ENCODE peak calls at places on chromosomes 6 and 20, in eight cellular contexts. S is neural progenitor cell, B is MM.1S, L is HCT116, Z is PC-3, T is OCI-LY7, K is SK-N-SH, I is hepatocyte. X is an unnamed sample.

GRCh38 chr6:37041521-37041920 is 36.1 kb downstream of the FGD2 start:
- DNase-seq in S (no peak), B (no peak), L (no peak), Z (no peak), T (no peak), K (no peak), I (no peak), X (no peak)

GRCh38 chr20:57400821-57401564 is 9.8 kb downstream of the RBM38 start:
- DNase-seq in S (no peak), B (peak; percentile 4), L (no peak), Z (no peak), T (peak; percentile 82), K (no peak), I (no peak), X (no peak)

GRCh38 chr6:46734867-46735719 is at the start of gene PLA2G7:
- DNase-seq in S (peak; percentile 74), B (no peak), L (no peak), Z (peak; percentile 69), T (no peak), K (peak; percentile 35), I (peak; percentile 32), X (peak; percentile 40)

GRCh38 chr6:73216859-73217258 is 8.4 kb downstream of the KHDC1L start:
- DNase-seq in S (no peak), B (no peak), L (no peak), Z (no peak), T (no peak), K (no peak), I (no peak), X (no peak)

GRCh38 chr20:16684416-16684815 is 45.4 kb upstream of the SNRPB2 start:
- DNase-seq in S (no peak), B (no peak), L (no peak), Z (no peak), T (no peak), K (no peak), I (no peak), X (no peak)

GRCh38 chr20:46406986-46407670 is 713 bp upstream of the ELMO2 start:
- DNase-seq in S (peak; percentile 42), B (peak; percentile 71), L (peak; percentile 19), Z (peak; percentile 66), T (peak; percentile 27), K (peak; percentile 23), I (peak; percentile 70), X (peak; percentile 70)

GRCh38 chr6:47419621-47420020 is 58.0 kb upstream of the CD2AP start:
- DNase-seq in S (no peak), B (no peak), L (no peak), Z (peak; percentile 88), T (no peak), K (no peak), I (peak; percentile 56), X (peak; percentile 23)

GRCh38 chr6:42104807-42105713 is 37.4 kb downstream of the C6orf132 start:
- DNase-seq in S (no peak), B (no peak), L (no peak), Z (no peak), T (no peak), K (no peak), I (no peak), X (no peak)

GRCh38 chr6:42555477-42556457 is 8.1 kb upstream of the UBR2 start:
- DNase-seq in S (peak; percentile 38), B (peak; percentile 51), L (peak; percentile 33), Z (peak; percentile 47), T (peak; percentile 30), K (no peak), I (peak; percentile 64), X (no peak)

DNA sequence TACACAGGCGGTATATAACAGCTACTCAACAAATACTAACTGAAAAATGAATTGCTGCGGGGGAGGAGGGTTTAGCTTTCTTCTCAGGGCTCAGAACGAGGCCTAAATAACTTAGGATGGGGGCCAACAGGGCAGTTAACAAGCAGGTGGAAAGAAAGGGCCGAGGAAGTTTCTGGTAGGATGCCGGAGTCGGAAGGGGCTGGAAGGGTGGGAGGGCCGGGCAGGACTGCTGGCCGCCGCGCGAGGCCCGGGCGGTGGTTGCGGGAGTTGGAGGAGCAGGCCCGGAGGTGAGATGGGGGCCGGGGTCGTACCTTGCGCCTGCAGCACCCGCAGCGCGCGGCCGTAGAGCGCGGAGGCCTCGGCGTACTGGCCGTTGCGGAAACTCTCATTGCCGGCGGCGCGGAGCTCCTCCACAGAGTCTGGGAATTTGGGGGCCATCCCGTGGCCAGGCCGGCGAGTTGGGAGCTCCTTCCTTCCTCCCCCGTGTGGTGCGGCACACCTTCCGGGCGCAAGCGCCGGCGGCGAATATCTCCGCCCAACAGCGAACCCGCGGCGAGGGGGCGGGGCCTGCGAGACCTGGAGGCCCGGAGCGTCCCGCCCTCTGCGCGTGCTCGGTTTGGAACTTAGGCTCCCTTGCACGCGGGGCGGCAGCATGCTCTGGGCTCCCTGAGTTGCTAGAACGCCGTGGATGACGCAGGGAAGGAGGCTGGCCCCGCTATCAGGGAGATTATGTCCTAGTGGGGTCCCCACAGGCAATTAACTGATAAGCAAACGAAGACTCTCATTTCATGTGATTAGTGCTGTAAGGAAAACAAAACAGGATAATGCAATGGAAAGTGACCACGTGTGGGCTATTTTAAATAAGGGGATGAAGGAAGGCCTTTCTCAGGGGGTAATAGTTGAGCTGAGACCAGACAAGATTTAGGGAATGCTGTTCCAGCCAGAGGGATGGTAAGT is at the start of gene TOMM34:
- DNase-seq in S (peak; percentile 97), B (peak; percentile 97), L (peak; percentile 88), Z (peak; percentile 97), T (peak; percentile 96), K (peak; percentile 98), I (peak; percentile 97), X (peak; percentile 99)
- H2AFZ ChIP-seq in S (no peak within 1 kb of the TSS), B (peak within 1 kb of the TSS; percentile 87), L (no peak within 1 kb of the TSS), Z (peak within 1 kb of the TSS; percentile 60), T (peak within 1 kb of the TSS; percentile 76), K (peak within 1 kb of the TSS; percentile 87), I (peak within 1 kb of the TSS; percentile 46), X (peak within 1 kb of the TSS; percentile 73)

GRCh38 chr6:160227038-160227768 is 31.4 kb downstream of the SLC22A2 start:
- DNase-seq in S (no peak), B (no peak), L (no peak), Z (no peak), T (no peak), K (no peak), I (no peak), X (no peak)
- H3K9me3 ChIP-seq in S (no peaks in the 10 kb centered on the region), B (no peaks in the 10 kb centered on the region), L (no peaks in the 10 kb centered on the region), Z (no peaks in the 10 kb centered on the region), T (no peaks in the 10 kb centered on the region), K (no peaks in the 10 kb centered on the region), I (no peaks in the 10 kb centered on the region), X (no peaks in the 10 kb centered on the region)

DNA sequence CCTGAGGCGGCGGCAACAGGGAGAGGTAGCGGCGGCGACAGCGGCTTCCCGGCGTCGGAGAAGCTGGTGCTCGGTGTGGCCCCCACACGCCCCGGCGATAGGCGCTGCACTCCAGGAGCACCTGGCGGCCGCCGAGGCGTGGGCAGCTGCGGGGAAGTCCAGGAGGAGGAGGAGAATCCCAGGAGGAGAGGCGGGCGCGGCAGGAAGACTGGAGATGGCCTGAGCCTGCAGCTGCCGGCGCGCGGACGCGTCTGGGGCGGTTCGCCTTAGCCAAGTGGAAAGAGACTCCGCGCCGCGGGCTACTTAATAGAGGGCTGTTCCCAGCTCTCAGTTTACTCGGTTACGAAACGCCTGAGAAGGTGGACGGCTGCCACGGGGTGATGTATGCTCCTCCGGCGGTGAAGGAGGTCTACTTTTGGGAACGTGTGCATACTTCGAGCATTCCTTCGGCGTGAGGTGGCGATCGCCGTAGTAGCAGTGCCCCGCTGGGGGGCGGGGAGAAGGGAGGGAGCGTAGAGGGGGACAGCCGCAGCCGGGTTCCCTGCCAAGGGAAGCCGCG is at the start of gene COL12A1:
- DNase-seq in S (peak; percentile 87), B (no peak), L (peak; percentile 80), Z (peak; percentile 96), T (no peak), K (peak; percentile 32), I (peak; percentile 87), X (peak; percentile 99)
- TF ChIP-seq EZH2phosphoT487 in S (peak; percentile 80), B (no peak), L (no peak), Z (no peak), T (no peak), K (peak; percentile 49), I (no peak), X (no peak)

DNA sequence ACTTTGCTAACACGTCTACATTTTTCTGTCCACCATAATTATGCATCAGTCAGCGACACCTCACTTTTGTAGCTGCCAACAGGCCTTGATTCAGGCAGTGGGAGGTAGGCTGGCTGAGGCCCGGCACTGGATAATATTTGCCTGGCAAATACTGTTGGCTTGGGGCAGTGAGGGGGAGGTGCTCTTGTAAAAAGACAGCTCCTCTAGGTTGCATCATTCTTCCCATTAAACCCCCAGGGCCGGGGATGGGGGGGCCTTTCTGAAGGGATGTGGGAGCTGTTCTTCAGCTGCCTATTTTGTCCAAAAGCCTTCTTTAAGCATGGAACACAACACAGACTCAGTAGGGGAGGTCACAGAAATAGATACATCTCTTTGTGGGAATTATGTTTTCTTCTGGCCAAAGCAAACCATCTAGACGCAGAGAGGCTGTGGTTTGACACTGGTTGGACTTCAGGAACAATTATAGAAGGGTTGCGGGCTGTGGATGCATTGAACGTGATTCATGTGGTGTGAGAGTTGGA is 338.3 kb upstream of the NT5E start:
- DNase-seq in S (peak; percentile 17), B (no peak), L (no peak), Z (no peak), T (no peak), K (no peak), I (peak; percentile 16), X (peak; percentile 68)
- H2AFZ ChIP-seq in S (peak overlapping the region; percentile 12), B (no peak overlapping the region), L (no peak overlapping the region), Z (no peak overlapping the region), T (no peak overlapping the region), K (no peak overlapping the region), I (no peak overlapping the region), X (peak overlapping the region; percentile 72)

X was measured in GM23248.